ENCODE peak calls at places on chromosomes 2 and 18, in nine cellular contexts. Q is Panc1, M is WERI-Rb-1, K is astrocyte of the spinal cord, X is body of pancreas, S is AG10803, R is AG04449, T is astrocyte of the cerebellum, H is lung. F is an unnamed sample.

GRCh38 chr2:218010116-218010837 is 7.5 kb upstream of the TNS1 start:
- DNase-seq in K (no peak), R (no peak), S (peak), Q (no peak), H (peak), T (no peak), M (peak), X (peak), F (no peak)

GRCh38 chr2:235168174-235168979 is 216.6 kb downstream of the SH3BP4 start:
- DNase-seq in S (no peak), H (peak), Q (no peak), R (no peak), K (no peak), M (peak), X (no peak), T (no peak), F (no peak)

GRCh38 chr2:47119001-47119400 is 36.1 kb downstream of the STPG4 start:
- DNase-seq in H (no peak), X (no peak), R (peak), M (no peak), Q (no peak), S (peak), K (peak), T (peak), F (no peak)

GRCh38 chr2:170711774-170712652 is 3.1 kb upstream of the SP5 start:
- DNase-seq in H (no peak), R (no peak), T (no peak), K (no peak), X (peak), S (no peak), M (no peak), Q (no peak), F (no peak)

GRCh38 chr2:148582679-148583511 is 61.7 kb upstream of the EPC2 start:
- DNase-seq in S (peak), H (no peak), K (no peak), R (no peak), Q (no peak), X (no peak), T (no peak), M (no peak), F (no peak)

GRCh38 chr2:63817382-63817781 is 24.3 kb upstream of the UGP2 start:
- DNase-seq in X (no peak), H (no peak), T (no peak), K (no peak), R (no peak), M (no peak), S (no peak), Q (no peak), F (no peak)

GRCh38 chr2:170828533-170828916 is 11.8 kb downstream of the GAD1 start:
- DNase-seq in Q (no peak), S (no peak), K (no peak), H (no peak), X (no peak), T (no peak), M (no peak), R (no peak), F (no peak)

GRCh38 chr2:226423498-226423960 is 376.1 kb downstream of the IRS1 start:
- DNase-seq in M (no peak), X (no peak), T (no peak), R (no peak), H (peak), S (no peak), K (peak), Q (no peak), F (peak)

GRCh38 chr2:8628179-8628869 is 53.5 kb upstream of the ID2 start:
- DNase-seq in Q (no peak), H (no peak), X (no peak), S (no peak), R (no peak), K (no peak), T (no peak), M (no peak), F (no peak)

GRCh38 chr2:29304399-29304798 is 189.2 kb downstream of the CLIP4 start:
- DNase-seq in H (no peak), M (no peak), X (peak), T (no peak), Q (no peak), R (no peak), S (no peak), K (no peak), F (no peak)

GRCh38 chr2:201175971-201176570 is 6.9 kb upstream of the CASP10 start:
- DNase-seq in X (peak), Q (no peak), T (no peak), R (no peak), S (no peak), M (no peak), K (no peak), H (peak), F (no peak)

GRCh38 chr2:206457188-206457634 is 13.9 kb downstream of the ADAM23 start:
- DNase-seq in K (peak), M (no peak), T (peak), R (no peak), X (no peak), S (no peak), H (no peak), Q (no peak), F (peak)

GRCh38 chr2:199404841-199405240 is 52.9 kb downstream of the SATB2 start:
- DNase-seq in K (peak), T (peak), M (no peak), R (peak), H (no peak), Q (no peak), S (peak), X (no peak), F (no peak)

GRCh38 chr2:220451438-220451837 is 824.0 kb downstream of the SLC4A3 start:
- DNase-seq in S (no peak), T (no peak), R (no peak), X (peak), K (no peak), H (no peak), Q (no peak), M (no peak), F (no peak)

GRCh38 chr2:66445076-66445724 is 10.3 kb downstream of the MEIS1 start:
- DNase-seq in X (peak), M (no peak), H (no peak), T (no peak), R (no peak), S (peak), K (peak), Q (no peak), F (no peak)

GRCh38 chr18:21272016-21272582 is 30.1 kb downstream of the GREB1L start:
- DNase-seq in X (no peak), S (no peak), R (no peak), T (no peak), K (no peak), H (no peak), Q (no peak), M (no peak), F (no peak)

GRCh38 chr2:96438589-96438988 is 66.6 kb downstream of the NEURL3 start:
- DNase-seq in R (no peak), M (no peak), K (no peak), X (no peak), Q (no peak), S (no peak), H (no peak), T (no peak), F (no peak)

GRCh38 chr2:230938098-230938497 is 13.1 kb upstream of the GPR55 start:
- DNase-seq in H (no peak), M (no peak), R (no peak), K (no peak), Q (no peak), X (no peak), T (no peak), S (no peak), F (no peak)

GRCh38 chr2:218367415-218368149 is 10.9 kb downstream of the CATIP start:
- DNase-seq in K (peak), M (no peak), X (peak), R (no peak), S (peak), T (no peak), Q (no peak), H (peak), F (peak)

GRCh38 chr2:234840336-234840735 is 111.5 kb upstream of the SH3BP4 start:
- DNase-seq in X (peak), S (peak), R (peak), M (no peak), Q (peak), T (peak), K (peak), H (no peak), F (no peak)

GRCh38 chr2:170883683-170884082 is 45.4 kb upstream of the GORASP2 start:
- DNase-seq in S (no peak), R (no peak), X (no peak), K (no peak), M (no peak), H (no peak), T (no peak), Q (no peak), F (no peak)

GRCh38 chr2:174957049-174957448 is 48.1 kb downstream of the CHN1 start:
- DNase-seq in X (no peak), R (no peak), Q (no peak), K (peak), H (no peak), M (no peak), T (no peak), S (no peak), F (no peak)

GRCh38 chr2:157413342-157414035 is 30.4 kb downstream of the CYTIP start:
- DNase-seq in M (no peak), Q (no peak), K (no peak), R (no peak), X (no peak), S (no peak), T (no peak), H (no peak), F (peak)

GRCh38 chr2:160568861-160569260 is 75.3 kb upstream of the RBMS1 start:
- DNase-seq in T (no peak), M (no peak), Q (no peak), K (no peak), S (no peak), R (no peak), H (no peak), X (no peak), F (no peak)

GRCh38 chr18:55473078-55473477 is 114.9 kb downstream of the TCF4 start:
- DNase-seq in S (no peak), Q (no peak), K (no peak), M (no peak), R (no peak), H (no peak), T (no peak), X (no peak), F (no peak)

GRCh38 chr2:174621323-174621722 is 23.7 kb upstream of the WIPF1 start:
- DNase-seq in M (no peak), H (no peak), X (no peak), K (no peak), S (no peak), R (no peak), T (no peak), Q (no peak), F (no peak)

GRCh38 chr18:3411854-3412268 is 38.1 kb upstream of the TGIF1 start:
- DNase-seq in M (no peak), R (no peak), X (peak), K (no peak), S (peak), Q (no peak), H (peak), T (no peak), F (no peak)
- H3K4me3 ChIP-seq in M (no peak), R (no peak), X (no peak), K (no peak), S (peak), Q (peak), H (peak), T (no peak), F (no peak)

GRCh38 chr18:54150226-54150625 is 74.2 kb downstream of the MBD2 start:
- DNase-seq in S (no peak), X (no peak), T (no peak), K (no peak), H (no peak), Q (no peak), M (no peak), R (no peak), F (no peak)

GRCh38 chr18:54151376-54151775 is 73.1 kb downstream of the MBD2 start:
- DNase-seq in Q (no peak), M (no peak), H (no peak), R (no peak), X (no peak), K (no peak), S (no peak), T (no peak), F (no peak)

GRCh38 chr18:54155412-54155811 is 69.1 kb downstream of the MBD2 start:
- DNase-seq in S (no peak), K (no peak), Q (no peak), T (no peak), R (no peak), M (no peak), H (no peak), X (no peak), F (no peak)

GRCh38 chr18:54157646-54158045 is 66.8 kb downstream of the MBD2 start:
- DNase-seq in M (no peak), T (no peak), K (no peak), X (no peak), R (no peak), S (no peak), Q (no peak), H (no peak), F (no peak)

GRCh38 chr18:54154231-54154630 is 70.2 kb downstream of the MBD2 start:
- DNase-seq in M (no peak), X (no peak), H (no peak), S (no peak), K (no peak), Q (no peak), R (no peak), T (no peak), F (no peak)
- TF ChIP-seq CTCF in M (no peak), X (no peak), H (no peak), S (no peak), K (no peak), Q (no peak), R (no peak), T (no peak), F (no peak)

DNA sequence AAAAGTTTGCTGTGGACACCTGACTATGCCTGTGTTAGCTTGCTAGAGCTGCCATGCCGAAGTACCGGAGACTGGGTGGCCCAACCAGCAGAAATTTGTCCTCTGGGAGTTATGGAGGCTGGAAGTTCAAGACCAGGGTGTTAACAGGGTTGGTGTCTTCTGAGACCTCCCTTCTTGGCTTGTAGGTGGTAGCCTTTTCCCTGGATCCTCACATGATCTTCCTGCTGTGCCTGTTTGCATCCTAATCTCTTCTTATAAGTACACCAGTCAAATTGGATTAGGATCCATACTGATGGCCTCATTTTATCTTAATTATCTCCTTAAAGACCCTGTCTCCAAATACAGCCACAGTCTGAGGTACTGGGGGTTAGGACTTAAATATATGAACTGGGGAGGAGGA is 845 bp downstream of the TMEM177 start:
- DNase-seq in T (no peak), X (no peak), H (no peak), M (peak), S (no peak), K (no peak), Q (no peak), R (no peak), F (no peak)
- H3K4me3 ChIP-seq in T (peak), X (no peak), H (no peak), M (peak), S (peak), K (peak), Q (peak), R (peak), F (peak)

GRCh38 chr18:45526120-45526841 is 89.0 kb upstream of the SLC14A2 start:
- DNase-seq in H (no peak), R (no peak), S (peak), K (peak), M (no peak), Q (no peak), X (no peak), T (peak), F (no peak)
- TF ChIP-seq CTCF in H (no peak), R (no peak), S (peak), K (peak), M (no peak), Q (no peak), X (no peak), T (peak), F (no peak)

GRCh38 chr2:126831234-126832005 is 67.3 kb upstream of the TEX51 start:
- DNase-seq in X (no peak), S (no peak), R (no peak), K (no peak), T (no peak), Q (no peak), H (no peak), M (no peak), F (no peak)
- H3K4me3 ChIP-seq in X (no peak), S (no peak), R (no peak), K (no peak), T (no peak), Q (no peak), H (no peak), M (no peak), F (no peak)

GRCh38 chr2:54760310-54760709 is 36.8 kb downstream of the EML6 start:
- DNase-seq in K (no peak), M (no peak), H (no peak), Q (no peak), S (no peak), X (no peak), R (no peak), T (no peak), F (no peak)

GRCh38 chr2:54768772-54769428 is 45.4 kb downstream of the EML6 start:
- DNase-seq in K (no peak), T (no peak), X (no peak), M (no peak), H (no peak), R (no peak), S (peak), Q (no peak), F (no peak)

GRCh38 chr2:54767921-54768320 is 44.5 kb downstream of the EML6 start:
- DNase-seq in M (no peak), H (no peak), X (no peak), K (peak), R (no peak), T (peak), S (peak), Q (no peak), F (no peak)

DNA sequence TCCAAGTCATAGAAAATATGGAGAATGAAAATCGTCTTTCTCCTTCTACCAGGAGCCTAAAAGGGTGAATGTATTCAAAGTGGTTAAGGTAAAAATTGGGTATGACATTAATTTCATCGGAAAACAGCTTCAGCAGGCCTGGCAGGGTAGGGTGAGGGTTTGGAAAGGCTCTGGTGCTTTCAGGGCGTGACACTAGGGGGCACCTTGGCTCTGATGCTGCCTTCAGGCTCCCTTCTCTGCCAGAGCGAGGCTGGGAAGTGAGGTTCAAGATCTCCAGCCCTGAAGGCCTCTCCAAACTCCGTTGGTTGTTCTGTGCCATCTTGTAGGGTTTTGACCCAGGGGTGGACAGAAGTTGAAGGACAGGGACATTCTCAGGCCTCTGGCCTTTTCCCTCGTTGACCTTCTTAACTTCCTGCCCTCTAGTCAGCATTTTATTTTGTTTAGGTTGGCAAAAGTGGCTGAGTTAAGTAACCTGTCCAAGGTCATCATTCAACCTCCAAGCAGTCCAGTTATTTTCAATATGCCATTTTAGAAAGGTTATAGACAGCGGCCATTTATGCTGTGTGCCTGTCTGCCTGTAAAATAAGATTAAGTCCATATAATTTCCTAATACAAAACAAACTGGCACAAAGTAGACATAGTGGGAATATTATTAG is 40.3 kb downstream of the EML6 start:
- DNase-seq in S (no peak), X (peak), R (no peak), K (no peak), T (no peak), H (no peak), Q (no peak), M (peak), F (no peak)
- TF ChIP-seq CTCF in S (peak), X (no peak), R (no peak), K (peak), T (no peak), H (no peak), Q (peak), M (peak), F (peak)

GRCh38 chr18:79796016-79796415 is 1.7 kb upstream of the KCNG2 start:
- DNase-seq in H (no peak), R (no peak), S (no peak), T (no peak), X (no peak), Q (no peak), M (no peak), K (no peak), F (no peak)

GRCh38 chr18:79798346-79798998 is 734 bp downstream of the KCNG2 start:
- DNase-seq in S (no peak), T (no peak), X (no peak), Q (no peak), M (no peak), K (no peak), R (no peak), H (no peak), F (no peak)

GRCh38 chr18:79798999-79799370 is 1.2 kb downstream of the KCNG2 start:
- DNase-seq in M (peak), Q (no peak), X (no peak), K (no peak), H (no peak), R (no peak), T (no peak), S (no peak), F (no peak)

GRCh38 chr18:79796531-79797390 is 977 bp upstream of the KCNG2 start:
- DNase-seq in Q (no peak), X (no peak), S (peak), H (no peak), T (no peak), K (no peak), R (no peak), M (no peak), F (no peak)

DNA sequence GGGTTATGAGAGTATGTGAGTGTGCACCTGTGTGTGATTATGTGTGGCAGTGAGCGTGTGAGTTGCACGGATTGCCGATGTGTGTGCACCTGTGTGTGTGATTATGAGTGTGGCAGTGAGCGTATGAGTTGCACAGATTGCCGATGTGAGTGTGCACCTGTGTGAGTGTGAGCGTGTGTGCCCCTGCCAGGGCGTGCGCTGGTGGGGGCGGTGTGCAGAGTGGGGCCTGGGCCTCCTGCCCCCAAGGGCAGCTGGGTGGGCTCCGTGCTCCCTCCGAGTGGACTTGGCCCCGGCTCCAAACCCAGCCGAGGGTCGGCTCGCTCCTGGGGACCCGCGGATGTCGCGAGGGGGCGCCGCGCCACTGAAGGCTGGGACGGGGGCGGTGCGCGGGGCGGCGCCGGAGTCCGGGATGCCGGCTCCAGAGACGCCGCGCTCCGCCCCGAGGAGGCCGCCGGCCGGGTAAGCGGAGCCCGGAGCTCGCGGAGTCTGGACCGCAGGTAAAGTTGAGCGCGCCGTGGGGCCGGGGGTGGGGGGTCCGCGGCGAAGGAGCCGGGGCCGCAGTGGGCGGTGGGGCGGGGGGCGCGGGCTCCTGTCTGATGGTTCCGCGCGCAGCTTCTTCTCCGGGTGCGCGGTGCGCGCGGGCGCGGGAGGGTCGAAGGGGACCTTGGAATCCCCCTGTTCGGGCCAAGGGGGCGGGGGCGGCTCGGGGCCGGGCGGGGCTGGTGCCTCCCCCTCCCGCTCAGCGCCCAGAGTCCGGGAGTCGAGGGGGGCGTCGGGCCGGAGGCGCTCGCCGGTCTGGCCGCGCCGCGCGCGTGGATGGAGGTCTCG is at the start of gene KCNG2:
- DNase-seq in M (peak), Q (no peak), S (no peak), H (no peak), R (no peak), K (no peak), X (no peak), T (no peak), F (no peak)
- H3K4me3 ChIP-seq in M (peak), Q (no peak), S (no peak), H (peak), R (no peak), K (no peak), X (no peak), T (peak), F (no peak)

GRCh38 chr2:19848029-19848750 is 53.6 kb downstream of the TTC32 start:
- DNase-seq in X (no peak), K (no peak), H (peak), R (no peak), Q (no peak), M (no peak), S (no peak), T (no peak), F (no peak)

GRCh38 chr2:19850056-19850455 is 51.7 kb downstream of the TTC32 start:
- DNase-seq in Q (no peak), S (no peak), H (no peak), R (no peak), T (no peak), M (no peak), X (no peak), K (no peak), F (no peak)

GRCh38 chr2:19850526-19851050 is 51.2 kb downstream of the TTC32 start:
- DNase-seq in M (no peak), H (no peak), S (no peak), T (no peak), Q (no peak), X (no peak), K (no peak), R (no peak), F (no peak)

GRCh38 chr2:19847486-19847885 is 54.3 kb downstream of the TTC32 start:
- DNase-seq in K (no peak), T (no peak), R (no peak), H (peak), Q (no peak), M (no peak), S (no peak), X (no peak), F (no peak)

GRCh38 chr2:19848952-19849351 is 52.8 kb downstream of the TTC32 start:
- DNase-seq in Q (no peak), K (no peak), R (no peak), H (no peak), X (no peak), M (no peak), T (no peak), S (no peak), F (no peak)
- TF ChIP-seq CTCF in Q (no peak), K (no peak), R (no peak), H (no peak), X (no peak), M (no peak), T (no peak), S (no peak), F (no peak)

F was measured in GM12864.